ENCODE peak calls at places on chromosome 18, in nine cellular contexts. X is SJCRH30, G is aorta, U is K562, Q is heart left ventricle, E is cardiac muscle cell, H is colonic mucosa, F is HCT116, C is left lung. M is an unnamed sample. For H3K4me1, the result is how much of the 10 kb centered on the place peaks cover.

GRCh38 chr18:44704137-44704791 is 23.6 kb downstream of the SETBP1 start:
- DNase-seq in X (no peak), H (no peak), G (no peak), Q (no peak), F (no peak), E (no peak), U (no peak), C (no peak), M (no peak)

GRCh38 chr18:26440644-26441043 is 107.7 kb downstream of the KCTD1 start:
- DNase-seq in U (no peak), C (no peak), H (no peak), Q (no peak), X (no peak), G (no peak), E (no peak), F (no peak), M (no peak)

GRCh38 chr18:49813071-49813320 is 337 bp downstream of the ACAA2 start:
- DNase-seq in C (peak), Q (peak), G (no peak), F (no peak), E (peak), H (peak), U (peak), X (peak), M (no peak)

GRCh38 chr18:22300665-22301636 is 116.8 kb downstream of the CTAGE1 start:
- DNase-seq in E (no peak), F (no peak), Q (no peak), G (no peak), H (peak), X (no peak), U (no peak), C (no peak), M (no peak)

GRCh38 chr18:686339-687111 is 25.9 kb downstream of the ENOSF1 start:
- DNase-seq in U (no peak), G (no peak), H (no peak), Q (no peak), C (no peak), X (peak), F (no peak), E (no peak), M (no peak)

GRCh38 chr18:61946449-61946848 is 53.6 kb upstream of the RNF152 start:
- DNase-seq in C (no peak), X (no peak), H (no peak), F (no peak), Q (no peak), U (no peak), E (no peak), G (no peak), M (no peak)

GRCh38 chr18:74163019-74163656 is 14.8 kb downstream of the TIMM21 start:
- DNase-seq in Q (no peak), G (no peak), E (no peak), H (no peak), X (no peak), U (no peak), C (no peak), F (no peak), M (no peak)

GRCh38 chr18:45752681-45753080 is 28.7 kb downstream of the SLC14A1 start:
- DNase-seq in G (no peak), U (no peak), C (no peak), F (no peak), X (no peak), Q (no peak), H (no peak), E (no peak), M (no peak)

GRCh38 chr18:62839874-62840713 is 124.8 kb downstream of the PHLPP1 start:
- DNase-seq in F (no peak), C (no peak), H (no peak), U (no peak), X (no peak), G (no peak), Q (no peak), E (no peak), M (no peak)

GRCh38 chr18:54004828-54005227 is 219.6 kb downstream of the MBD2 start:
- DNase-seq in H (no peak), C (no peak), E (no peak), G (no peak), Q (no peak), X (no peak), F (no peak), U (no peak), M (no peak)

GRCh38 chr18:63336366-63337099 is 17.0 kb upstream of the BCL2 start:
- DNase-seq in E (no peak), X (no peak), C (no peak), F (peak), U (no peak), H (no peak), Q (no peak), G (no peak), M (no peak)

GRCh38 chr18:57780318-57781127 is 22.6 kb downstream of the ATP8B1 start:
- DNase-seq in U (peak), G (no peak), C (no peak), H (no peak), Q (peak), X (peak), F (no peak), E (no peak), M (no peak)

GRCh38 chr18:67133669-67134068 is 382.9 kb downstream of the DSEL start:
- DNase-seq in Q (no peak), X (no peak), E (no peak), H (no peak), C (no peak), F (no peak), U (no peak), G (no peak), M (no peak)

GRCh38 chr18:58766164-58766563 is 94.9 kb downstream of the MALT1 start:
- DNase-seq in Q (no peak), G (no peak), F (no peak), C (no peak), E (no peak), U (no peak), X (no peak), H (no peak), M (no peak)

GRCh38 chr18:23650963-23651927 is 11.5 kb downstream of the ANKRD29 start:
- DNase-seq in U (no peak), X (no peak), G (no peak), F (no peak), E (peak), C (no peak), H (no peak), Q (no peak), M (no peak)
- H3K27ac ChIP-seq in U (no peak), X (no peak), G (no peak), F (no peak), E (peak), C (peak), H (no peak), Q (no peak), M (peak)

DNA sequence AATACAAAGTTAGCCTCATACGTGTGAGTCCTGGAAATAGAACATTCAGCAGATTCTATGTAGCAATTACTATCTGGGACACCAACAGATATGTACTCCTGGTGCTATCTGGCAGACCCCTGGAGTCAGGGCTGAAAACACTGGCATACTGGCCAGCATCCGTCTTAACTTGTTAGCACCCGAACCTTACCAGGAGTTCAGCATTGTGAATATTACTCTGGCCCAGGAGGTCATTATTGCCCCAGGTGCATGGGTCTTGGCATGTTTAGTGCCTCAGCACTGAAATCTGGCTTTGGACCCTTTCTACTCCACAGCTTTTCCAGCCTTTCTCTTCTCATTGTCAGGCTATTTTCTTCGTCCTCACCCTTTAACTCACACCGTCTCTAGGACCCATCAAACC is 11.9 kb upstream of the NDUFV2 start:
- DNase-seq in X (no peak), C (no peak), F (no peak), G (no peak), U (no peak), H (no peak), E (no peak), Q (no peak), M (no peak)
- H3K4me1 ChIP-seq in X (under half), C (under half), F (under half), G (under half), U (under half), H (under half), E (under half), Q (under half), M (under half)

DNA sequence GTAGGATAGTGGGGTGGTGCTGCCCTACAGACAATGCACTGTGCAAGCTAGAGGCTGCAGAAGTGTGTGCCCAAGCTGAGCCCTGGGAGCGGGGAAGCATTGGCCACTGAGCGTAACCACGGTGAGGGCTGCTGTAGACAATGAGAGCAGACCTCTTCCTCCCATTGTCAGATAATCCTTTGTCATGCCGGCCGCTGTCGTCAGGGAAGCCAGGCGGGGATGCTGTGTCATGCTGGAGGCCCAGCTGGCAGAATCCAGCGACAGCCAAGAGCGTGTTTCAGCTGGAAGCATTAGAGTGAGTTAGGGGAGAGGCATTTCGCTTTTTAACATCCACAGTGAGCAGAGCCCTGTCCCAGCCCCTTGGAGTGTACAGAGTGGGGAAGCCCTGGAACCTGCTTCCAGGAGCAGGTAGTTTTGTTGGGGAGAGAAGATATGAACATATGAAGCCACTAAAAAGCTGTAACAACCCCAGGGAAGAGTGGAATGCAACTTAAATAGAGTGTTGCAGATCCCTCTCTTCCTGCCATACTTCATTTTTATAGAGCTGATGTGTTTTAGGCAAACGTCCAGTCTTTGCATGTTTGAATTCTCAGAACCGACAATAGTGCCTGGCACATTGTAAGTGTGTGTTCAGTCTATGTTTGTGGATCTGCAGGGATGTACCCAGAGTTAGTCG is 7.0 kb downstream of the CTIF start:
- DNase-seq in E (peak), C (peak), H (no peak), F (no peak), U (peak), X (peak), G (peak), Q (peak), M (no peak)
- H3K27ac ChIP-seq in E (no peak), C (no peak), H (no peak), F (no peak), U (peak), X (no peak), G (no peak), Q (peak), M (peak)

GRCh38 chr18:31649449-31649848 is 34.9 kb downstream of the B4GALT6 start:
- DNase-seq in X (no peak), H (no peak), F (no peak), U (no peak), G (no peak), Q (no peak), E (no peak), C (no peak), M (no peak)
- H3K4me1 ChIP-seq in X (under half), H (under half), F (under half), U (under half), G (under half), Q (under half), E (under half), C (under half), M (under half)

GRCh38 chr18:76709659-76710645 is 112.4 kb upstream of the ZNF236 start:
- DNase-seq in C (peak), U (peak), E (peak), X (peak), Q (peak), G (peak), F (peak), H (peak), M (no peak)
- H3K27ac ChIP-seq in C (no peak), U (no peak), E (no peak), X (no peak), Q (no peak), G (no peak), F (no peak), H (no peak), M (no peak)

GRCh38 chr18:36269157-36269556 is 28.4 kb upstream of the FHOD3 start:
- DNase-seq in E (no peak), U (no peak), Q (no peak), H (no peak), C (no peak), F (no peak), G (no peak), X (no peak), M (no peak)
- H3K4me1 ChIP-seq in E (under half), U (under half), Q (under half), H (under half), C (under half), F (under half), G (under half), X (under half), M (under half)

DNA sequence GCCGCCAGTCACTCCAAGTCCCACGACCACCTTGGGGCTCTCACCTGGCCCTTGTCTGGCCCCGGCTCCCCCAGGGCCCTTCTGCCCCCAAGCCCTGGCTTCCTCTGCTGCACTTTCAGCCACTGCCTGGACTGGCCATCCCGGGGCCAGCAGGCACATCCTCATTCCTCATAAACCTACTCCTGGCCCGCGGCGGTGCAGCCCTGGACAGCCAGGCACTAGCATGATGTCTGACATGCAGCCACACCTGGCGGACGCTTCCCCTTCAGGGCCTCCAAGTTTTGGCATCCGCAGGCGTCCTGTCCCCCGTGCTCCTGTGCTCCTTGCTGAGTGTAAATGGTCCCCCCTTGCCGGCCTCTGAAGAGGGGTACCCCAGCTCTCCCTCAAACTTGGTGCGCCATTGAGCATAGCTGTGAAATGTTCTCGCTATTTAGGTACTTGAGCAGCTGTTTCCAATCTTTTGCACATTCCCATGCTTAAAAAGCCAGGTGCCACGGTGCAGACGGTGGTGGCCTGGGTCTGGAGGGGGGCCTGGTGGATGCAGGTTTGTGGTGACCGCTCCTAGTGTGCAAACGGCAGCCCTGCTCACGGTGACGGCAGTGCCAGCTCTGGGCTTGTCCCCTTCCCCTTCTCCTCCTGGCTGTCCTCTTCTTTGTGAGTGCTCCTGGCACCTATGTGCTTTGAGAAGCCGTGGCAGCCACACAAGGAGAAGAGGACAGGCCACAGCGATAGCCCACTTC is 123.8 kb downstream of the MBP start:
- DNase-seq in E (no peak), Q (no peak), C (no peak), F (no peak), H (no peak), U (no peak), G (peak), X (no peak), M (no peak)
- H3K27ac ChIP-seq in E (no peak), Q (no peak), C (no peak), F (no peak), H (no peak), U (no peak), G (no peak), X (no peak), M (no peak)